ENCODE peak calls at places on chromosomes 3 and 15, in nine cellular contexts. N is ovary, Q is adipocyte, S is GM06990, F is tibial nerve, B is heart right ventricle, U is uterus, L is mesenchymal stem cell, C is GM23338. K is an unnamed sample. For H3K36me3, the result is how much of the 10 kb centered on the place peaks cover.

GRCh38 chr3:150057227-150057626 is 86.5 kb upstream of the PFN2 start:
- DNase-seq in B (no peak), C (no peak), N (no peak), F (no peak), S (no peak), U (no peak), Q (no peak), L (no peak), K (no peak)

GRCh38 chr3:13420817-13421755 is 964 bp upstream of the NUP210 start:
- DNase-seq in L (no peak), F (peak), C (peak), B (no peak), N (no peak), S (peak), Q (no peak), U (no peak), K (peak)

GRCh38 chr3:159835126-159835525 is 153.5 kb upstream of the IL12A start:
- DNase-seq in U (no peak), B (no peak), S (no peak), L (no peak), F (no peak), N (no peak), C (no peak), Q (no peak), K (no peak)

GRCh38 chr3:127781411-127782001 is 40.8 kb downstream of the MGLL start:
- DNase-seq in S (no peak), B (no peak), U (no peak), C (no peak), L (peak), Q (peak), F (no peak), N (no peak), K (no peak)

GRCh38 chr3:193292386-193292785 is 51.4 kb downstream of the PLAAT1 start:
- DNase-seq in Q (no peak), F (no peak), N (no peak), C (no peak), S (no peak), L (no peak), U (no peak), B (no peak), K (no peak)

GRCh38 chr3:182914341-182914740 is 66.0 kb downstream of the DCUN1D1 start:
- DNase-seq in S (peak), U (no peak), F (no peak), C (no peak), B (no peak), L (no peak), Q (peak), N (no peak), K (no peak)

GRCh38 chr3:152148579-152148978 is 120.2 kb upstream of the MBNL1 start:
- DNase-seq in N (no peak), S (no peak), C (peak), L (no peak), U (no peak), B (no peak), F (no peak), Q (no peak), K (peak)

GRCh38 chr3:116263842-116264545 is 181.3 kb downstream of the LSAMP start:
- DNase-seq in B (no peak), U (no peak), C (no peak), Q (peak), L (peak), S (no peak), F (no peak), N (no peak), K (no peak)

GRCh38 chr15:70669966-70670658 is 93.2 kb downstream of the UACA start:
- DNase-seq in U (peak), C (no peak), Q (no peak), B (peak), S (no peak), L (peak), N (no peak), F (no peak), K (no peak)

GRCh38 chr3:62833538-62833937 is 41.7 kb downstream of the CADPS start:
- DNase-seq in S (no peak), C (peak), B (no peak), L (no peak), F (no peak), N (no peak), Q (peak), U (no peak), K (no peak)

GRCh38 chr3:38966956-38967795 is 84.6 kb downstream of the SCN11A start:
- DNase-seq in U (no peak), C (no peak), Q (peak), N (no peak), S (no peak), B (no peak), F (no peak), L (no peak), K (no peak)

GRCh38 chr15:46450112-46450809 is 815.4 kb downstream of the SQOR start:
- DNase-seq in C (no peak), S (no peak), L (peak), N (no peak), B (no peak), F (no peak), U (no peak), Q (no peak), K (no peak)

GRCh38 chr3:58994746-58995330 is 55.0 kb downstream of the CFAP20DC start:
- DNase-seq in F (peak), N (no peak), C (peak), U (no peak), S (no peak), B (peak), Q (peak), L (peak), K (peak)

GRCh38 chr3:135982404-135982761 is 16.9 kb downstream of the PPP2R3A start:
- DNase-seq in U (no peak), F (no peak), S (no peak), C (no peak), L (no peak), Q (no peak), N (no peak), B (no peak), K (no peak)

GRCh38 chr15:69862540-69862939 is 235.2 kb downstream of the TLE3 start:
- DNase-seq in B (no peak), N (no peak), U (no peak), Q (peak), L (peak), F (no peak), C (no peak), S (no peak), K (no peak)

GRCh38 chr3:51274052-51274451 is 111.0 kb upstream of the MANF start:
- DNase-seq in F (no peak), S (no peak), B (no peak), Q (no peak), L (no peak), U (no peak), N (no peak), C (no peak), K (no peak)

GRCh38 chr3:163043074-163043473 is 1546.5 kb downstream of the OTOL1 start:
- DNase-seq in S (no peak), N (no peak), C (peak), Q (peak), F (no peak), B (no peak), L (peak), U (no peak), K (no peak)

GRCh38 chr3:98807011-98807410 is 43.9 kb downstream of the ST3GAL6 start:
- DNase-seq in C (no peak), B (no peak), S (no peak), Q (no peak), U (no peak), N (no peak), F (no peak), L (no peak), K (no peak)

GRCh38 chr3:136584728-136585127 is 167.4 kb downstream of the STAG1 start:
- DNase-seq in L (no peak), U (no peak), S (no peak), F (no peak), Q (no peak), C (no peak), B (no peak), N (no peak), K (no peak)

GRCh38 chr15:74050127-74050526 is 32.2 kb downstream of the GOLGA6A start:
- DNase-seq in U (no peak), F (no peak), B (no peak), N (no peak), Q (peak), L (no peak), C (no peak), S (no peak), K (no peak)

GRCh38 chr3:168591587-168591986 is 495.9 kb upstream of the GOLIM4 start:
- DNase-seq in S (no peak), F (no peak), Q (no peak), C (no peak), N (no peak), U (no peak), L (no peak), B (no peak), K (no peak)

GRCh38 chr15:70526221-70526973 is 237.0 kb downstream of the UACA start:
- DNase-seq in S (no peak), U (no peak), N (no peak), B (no peak), L (peak), Q (peak), F (peak), C (no peak), K (peak)

GRCh38 chr15:34241376-34242350 is 16.8 kb downstream of the EMC4 start:
- DNase-seq in S (peak), C (peak), F (peak), N (no peak), B (no peak), L (peak), U (peak), Q (peak), K (no peak)

GRCh38 chr3:150090877-150091276 is 120.2 kb upstream of the PFN2 start:
- DNase-seq in Q (no peak), N (no peak), L (peak), F (no peak), C (no peak), U (no peak), S (no peak), B (no peak), K (no peak)

GRCh38 chr3:124083990-124084389 is 92.1 kb upstream of the ROPN1 start:
- DNase-seq in S (no peak), L (no peak), F (no peak), Q (no peak), N (no peak), B (peak), U (no peak), C (no peak), K (no peak)

GRCh38 chr3:95048564-95048963 is 985.7 kb downstream of the NSUN3 start:
- DNase-seq in N (no peak), Q (no peak), C (no peak), S (no peak), B (no peak), F (no peak), L (peak), U (no peak), K (no peak)

GRCh38 chr3:53158700-53159414 is 2.2 kb upstream of the PRKCD start:
- DNase-seq in N (no peak), B (no peak), S (no peak), F (no peak), L (no peak), U (no peak), C (no peak), Q (no peak), K (no peak)

GRCh38 chr15:80484312-80484981 is 80.3 kb downstream of the ARNT2 start:
- DNase-seq in Q (peak), S (no peak), C (no peak), F (no peak), B (no peak), L (no peak), U (no peak), N (no peak), K (no peak)

GRCh38 chr3:138542977-138543376 is 51.1 kb downstream of the CEP70 start:
- DNase-seq in U (no peak), S (no peak), Q (no peak), N (no peak), B (no peak), F (no peak), C (no peak), L (no peak), K (no peak)
- H3K36me3 ChIP-seq in U (under half), S (under half), Q (under half), N (under half), B (half or more), F (under half), C (under half), L (under half), K (half or more)

GRCh38 chr15:63638828-63639227 is 41.6 kb downstream of the FBXL22 start:
- DNase-seq in L (no peak), S (no peak), C (no peak), Q (no peak), N (no peak), U (no peak), B (no peak), F (no peak), K (no peak)
- H3K36me3 ChIP-seq in L (under half), S (under half), C (under half), Q (half or more), N (under half), U (under half), B (half or more), F (under half), K (half or more)

DNA sequence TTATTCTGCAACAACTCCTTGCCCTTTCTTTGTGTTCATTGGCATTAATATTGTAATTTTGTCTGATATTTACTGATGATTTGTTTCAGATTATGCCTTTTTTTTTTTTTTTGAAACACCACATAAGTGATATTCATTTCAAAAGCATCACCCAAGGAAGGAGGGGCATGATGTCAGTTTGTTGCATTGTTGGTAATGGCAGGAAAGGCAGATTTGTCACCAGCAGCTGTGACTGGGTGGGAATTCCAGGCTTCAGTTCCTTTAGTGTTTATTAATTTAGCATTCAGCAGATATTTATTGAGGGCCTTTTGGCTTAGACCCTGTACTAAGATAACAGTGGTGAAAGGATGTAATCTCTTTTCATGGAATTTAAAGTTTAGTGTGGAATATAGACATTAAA is 19.5 kb downstream of the SENP2 start:
- DNase-seq in S (no peak), F (no peak), U (no peak), B (no peak), N (no peak), Q (no peak), C (no peak), L (no peak), K (no peak)
- H3K36me3 ChIP-seq in S (under half), F (under half), U (under half), B (half or more), N (under half), Q (half or more), C (half or more), L (under half), K (half or more)

DNA sequence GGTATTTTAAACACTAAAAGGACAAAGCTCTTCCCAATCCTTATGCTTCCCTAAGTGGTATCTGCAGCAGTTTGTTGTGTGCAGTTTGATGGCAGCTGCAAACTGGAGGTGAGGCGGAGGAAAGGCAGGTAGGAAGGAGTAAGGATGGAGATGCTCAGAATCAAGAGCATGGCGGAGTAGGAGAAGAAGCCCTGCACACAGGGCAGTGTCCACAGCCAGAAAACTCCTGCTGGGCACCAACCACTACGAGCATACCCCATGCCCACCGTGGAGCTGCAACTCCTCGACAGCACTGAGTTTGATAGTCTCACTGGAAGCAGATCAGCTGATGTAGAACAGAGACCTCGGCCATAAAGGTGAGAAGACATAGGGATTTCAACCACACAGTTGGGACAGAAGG is 30.3 kb upstream of the ESYT3 start:
- DNase-seq in B (no peak), F (no peak), Q (no peak), L (no peak), U (no peak), C (no peak), N (no peak), S (no peak), K (peak)
- H3K36me3 ChIP-seq in B (half or more), F (under half), Q (half or more), L (under half), U (under half), C (under half), N (under half), S (under half), K (under half)

DNA sequence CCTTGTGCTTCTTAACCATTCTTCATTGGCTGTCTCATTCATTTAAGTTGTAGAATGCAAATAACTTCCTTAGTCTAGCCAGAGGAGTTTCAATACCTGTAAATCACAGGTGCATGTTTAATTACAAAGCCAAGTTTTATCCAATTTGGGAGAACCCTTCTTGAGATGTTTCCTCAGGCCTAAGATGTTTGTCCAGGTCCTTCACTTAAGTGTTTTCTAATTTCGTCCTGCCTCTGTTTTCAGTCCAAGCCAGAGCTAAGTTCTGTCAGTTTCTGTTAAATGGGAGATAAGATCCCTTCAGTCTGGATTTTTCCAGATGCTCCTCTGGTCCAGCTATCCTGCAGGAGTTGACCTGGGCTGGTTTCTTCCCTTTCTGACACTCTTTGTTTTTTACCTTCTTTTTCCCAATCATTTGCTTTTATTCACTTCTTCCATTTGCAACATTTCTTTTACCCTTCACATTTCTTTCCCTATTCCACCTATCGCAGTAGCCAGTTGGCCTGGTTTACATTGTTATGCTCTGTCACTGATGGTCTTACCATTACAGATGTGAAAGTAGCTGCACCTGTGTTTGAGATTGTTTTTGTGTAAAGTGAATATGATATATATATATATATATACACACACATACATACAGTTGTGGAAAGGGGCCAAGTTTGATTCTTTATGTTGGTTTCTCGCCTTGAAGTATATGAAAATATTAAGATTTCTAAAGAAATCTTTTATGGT is 34.5 kb downstream of the EIF2AK4 start:
- DNase-seq in U (no peak), L (no peak), C (no peak), B (no peak), N (no peak), F (no peak), Q (no peak), S (no peak), K (no peak)
- H3K36me3 ChIP-seq in U (under half), L (under half), C (under half), B (half or more), N (under half), F (under half), Q (half or more), S (under half), K (under half)